ENCODE peak calls at places on chromosome 9, in four cellular contexts. C is HepG2, R is K562, O is SK-N-SH. H is an unnamed sample.

GRCh38 chr9:5549671-5550650 is 39.6 kb downstream of the PDCD1LG2 start:
- DNase-seq in C (no peak), R (no peak), O (no peak), H (no peak)

GRCh38 chr9:99416007-99416406 is 193.9 kb downstream of the SEC61B start:
- DNase-seq in C (no peak), R (no peak), O (no peak), H (no peak)

GRCh38 chr9:70998962-70999361 is 122.5 kb downstream of the TRPM3 start:
- DNase-seq in C (no peak), R (no peak), O (no peak), H (no peak)

GRCh38 chr9:118529624-118530214 is 825.5 kb downstream of the TLR4 start:
- DNase-seq in C (no peak), R (no peak), O (peak; percentile 7), H (no peak)

GRCh38 chr9:7320139-7320538 is 479.4 kb downstream of the DMAC1 start:
- DNase-seq in C (no peak), R (peak; percentile 4), O (peak; percentile 19), H (no peak)

GRCh38 chr9:136625101-136626065 is 37.3 kb upstream of the EGFL7 start:
- DNase-seq in C (peak; percentile 69), R (peak; percentile 51), O (peak; percentile 82), H (no peak)

GRCh38 chr9:90659626-90660364 is 17.2 kb upstream of the DIRAS2 start:
- DNase-seq in C (no peak), R (no peak), O (no peak), H (no peak)

GRCh38 chr9:89674667-89675402 is 70.0 kb downstream of the GADD45G start:
- DNase-seq in C (no peak), R (no peak), O (peak; percentile 89), H (peak; percentile 61)

GRCh38 chr9:107280543-107280942 is 2.5 kb upstream of the RAD23B start:
- DNase-seq in C (no peak), R (no peak), O (no peak), H (no peak)

GRCh38 chr9:111236337-111236736 is 93.7 kb downstream of the OR2K2 start:
- DNase-seq in C (no peak), R (no peak), O (no peak), H (no peak)

GRCh38 chr9:35518981-35519679 is 29.2 kb downstream of the RUSC2 start:
- DNase-seq in C (no peak), R (no peak), O (no peak), H (no peak)

GRCh38 chr9:129275626-129276247 is 97.7 kb upstream of the IER5L start:
- DNase-seq in C (no peak), R (no peak), O (no peak), H (no peak)

GRCh38 chr9:69486498-69486897 is 161.5 kb downstream of the ENTREP1 start:
- DNase-seq in C (no peak), R (no peak), O (no peak), H (no peak)

GRCh38 chr9:112820886-112821285 is 69.8 kb downstream of the SLC46A2 start:
- DNase-seq in C (no peak), R (no peak), O (no peak), H (no peak)

GRCh38 chr9:94553029-94553938 is 1.6 kb upstream of the PCAT7 start:
- DNase-seq in C (peak; percentile 80), R (peak; percentile 30), O (no peak), H (peak; percentile 17)

GRCh38 chr9:135167839-135168378 is 80.4 kb downstream of the OLFM1 start:
- DNase-seq in C (no peak), R (no peak), O (peak; percentile 51), H (no peak)

GRCh38 chr9:70049236-70049635 is 5.6 kb downstream of the MAMDC2 start:
- DNase-seq in C (no peak), R (no peak), O (no peak), H (no peak)

GRCh38 chr9:129544766-129545165 is 76.1 kb downstream of the C9orf50 start:
- DNase-seq in C (no peak), R (no peak), O (no peak), H (no peak)

GRCh38 chr9:78989031-78989658 is 582.6 kb upstream of the TLE4 start:
- DNase-seq in C (no peak), R (no peak), O (no peak), H (no peak)

GRCh38 chr9:108360304-108360703 is 495.5 kb downstream of the ACTL7B start:
- DNase-seq in C (no peak), R (no peak), O (no peak), H (no peak)

GRCh38 chr9:133953976-133954709 is 38.0 kb downstream of the VAV2 start:
- DNase-seq in C (no peak), R (no peak), O (no peak), H (no peak)

GRCh38 chr9:126670270-126670669 is 56.5 kb downstream of the LMX1B start:
- DNase-seq in C (no peak), R (no peak), O (no peak), H (no peak)

GRCh38 chr9:21392270-21392669 is 7.1 kb upstream of the IFNA2 start:
- DNase-seq in C (peak; percentile 56), R (no peak), O (peak; percentile 23), H (no peak)

GRCh38 chr9:100602302-100602930 is 24.5 kb downstream of the CAVIN4 start:
- DNase-seq in C (peak; percentile 43), R (peak; percentile 55), O (peak; percentile 45), H (peak; percentile 46)

GRCh38 chr9:98943682-98944129 is at the start of gene COL15A1:
- DNase-seq in C (no peak), R (peak; percentile 67), O (peak; percentile 69), H (peak; percentile 64)

GRCh38 chr9:121650220-121651013 is 1.0 kb upstream of the DAB2IP start:
- DNase-seq in C (peak; percentile 42), R (peak; percentile 27), O (peak; percentile 91), H (peak; percentile 89)

GRCh38 chr9:116741742-116742141 is 54.6 kb downstream of the TRIM32 start:
- DNase-seq in C (no peak), R (no peak), O (no peak), H (no peak)

GRCh38 chr9:108469654-108470053 is 386.1 kb downstream of the ACTL7B start:
- DNase-seq in C (no peak), R (no peak), O (no peak), H (no peak)

GRCh38 chr9:97742545-97742944 is 45.4 kb upstream of the XPA start:
- DNase-seq in C (no peak), R (no peak), O (no peak), H (no peak)

GRCh38 chr9:97740848-97741821 is 44.0 kb upstream of the XPA start:
- DNase-seq in C (no peak), R (peak; percentile 46), O (peak; percentile 75), H (peak; percentile 84)

GRCh38 chr9:97741947-97742346 is 44.8 kb upstream of the XPA start:
- DNase-seq in C (no peak), R (no peak), O (no peak), H (no peak)

GRCh38 chr9:97735070-97735600 is 38.0 kb upstream of the XPA start:
- DNase-seq in C (no peak), R (no peak), O (no peak), H (no peak)

GRCh38 chr9:97737429-97737828 is 40.3 kb upstream of the XPA start:
- DNase-seq in C (peak; percentile 22), R (peak; percentile 54), O (peak; percentile 65), H (peak; percentile 23)
- TF ChIP-seq FOXJ3 in C (no peak), R (no peak), O (no peak), H (no peak)

DNA sequence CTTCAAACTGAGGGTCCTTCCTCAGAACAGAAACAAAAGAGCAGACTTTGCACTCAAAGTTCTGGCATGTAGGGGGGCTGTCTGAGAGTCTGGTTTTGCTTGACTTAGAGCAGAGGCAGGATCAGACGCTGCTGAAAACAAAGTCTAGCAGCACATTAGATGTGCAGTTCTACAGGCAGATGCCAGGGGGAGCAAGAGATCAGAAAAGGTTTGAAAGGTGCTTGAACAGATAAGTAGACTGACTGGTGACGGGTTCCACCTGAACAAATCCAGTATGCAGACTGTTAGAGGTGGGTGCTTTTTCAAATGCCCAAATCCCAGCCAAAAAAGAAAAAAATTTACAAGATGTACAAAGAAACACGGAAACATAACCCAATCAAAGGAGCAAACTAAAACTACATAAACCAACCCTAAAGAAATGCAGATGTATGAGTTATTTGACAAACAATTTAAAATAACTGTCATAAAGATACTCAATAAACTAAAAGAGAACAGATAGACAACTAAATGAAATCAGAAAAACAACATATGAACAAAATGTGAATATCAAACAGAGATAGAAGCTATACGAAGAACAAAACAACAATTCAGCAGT is 194.7 kb upstream of the FREM1 start:
- DNase-seq in C (peak; percentile 47), R (peak; percentile 22), O (peak; percentile 37), H (peak; percentile 24)
- TF ChIP-seq FOXJ3 in C (no peak), R (no peak), O (no peak), H (no peak)

GRCh38 chr9:72292874-72293607 is 72.0 kb downstream of the ZFAND5 start:
- DNase-seq in C (no peak), R (peak; percentile 58), O (no peak), H (no peak)

GRCh38 chr9:72297516-72297915 is 67.5 kb downstream of the ZFAND5 start:
- DNase-seq in C (no peak), R (no peak), O (no peak), H (no peak)

GRCh38 chr9:72299017-72299603 is 65.9 kb downstream of the ZFAND5 start:
- DNase-seq in C (no peak), R (no peak), O (no peak), H (no peak)

GRCh38 chr9:72292184-72292787 is 72.7 kb downstream of the ZFAND5 start:
- DNase-seq in C (peak; percentile 30), R (peak; percentile 13), O (peak; percentile 27), H (no peak)

DNA sequence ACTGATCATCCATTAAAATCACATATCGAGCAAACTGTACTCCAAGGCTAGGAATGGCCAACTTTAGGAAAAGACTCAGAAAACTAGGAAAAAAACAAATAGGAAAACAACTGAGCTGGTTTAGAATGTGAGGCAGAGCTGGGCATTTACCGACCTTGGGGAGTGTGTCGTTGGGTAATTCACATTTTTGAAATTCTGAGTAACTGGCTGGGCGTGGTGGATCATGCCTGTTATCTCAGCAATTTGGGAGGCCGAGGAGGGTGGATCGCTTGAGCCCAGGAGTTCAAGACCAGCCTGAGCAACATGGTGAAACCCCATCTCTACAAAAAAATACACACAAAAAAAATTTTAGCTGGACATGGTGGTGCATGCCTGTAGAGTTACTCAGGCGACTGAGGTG is 70.1 kb downstream of the ZFAND5 start:
- DNase-seq in C (peak; percentile 44), R (peak; percentile 5), O (no peak), H (no peak)
- TF ChIP-seq FOXJ3 in C (no peak), R (no peak), O (no peak), H (no peak)

GRCh38 chr9:76757274-76757673 is 7.0 kb upstream of the PCA3 start:
- DNase-seq in C (no peak), R (no peak), O (no peak), H (no peak)

GRCh38 chr9:76761448-76761847 is 2.8 kb upstream of the PCA3 start:
- DNase-seq in C (no peak), R (no peak), O (no peak), H (no peak)

GRCh38 chr9:76756273-76756650 is 8.0 kb upstream of the PCA3 start:
- DNase-seq in C (peak; percentile 7), R (peak; percentile 1), O (peak; percentile 19), H (peak; percentile 69)

GRCh38 chr9:76758476-76758875 is 5.8 kb upstream of the PCA3 start:
- DNase-seq in C (no peak), R (no peak), O (no peak), H (no peak)

DNA sequence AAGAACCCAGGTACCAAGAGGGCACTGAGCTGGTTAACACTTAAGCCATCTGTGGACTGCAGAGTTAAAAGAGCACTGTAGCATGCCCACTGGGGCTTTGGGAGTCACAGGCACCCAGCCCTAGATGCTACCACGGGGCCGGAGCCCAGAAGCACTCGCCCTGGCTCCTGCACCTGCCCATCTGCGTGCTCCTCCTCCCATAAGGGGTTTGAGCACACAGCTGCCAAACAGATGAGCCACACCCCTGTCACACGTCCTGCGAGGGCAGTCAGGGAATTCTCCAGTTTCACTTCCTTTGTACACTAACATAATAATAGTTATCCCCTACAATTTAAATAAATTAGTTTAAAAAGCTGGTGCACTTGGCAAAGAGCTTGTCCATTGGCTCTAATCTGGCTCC is 4.5 kb upstream of the PCA3 start:
- DNase-seq in C (no peak), R (no peak), O (no peak), H (no peak)
- TF ChIP-seq FOXJ3 in C (no peak), R (no peak), O (no peak), H (no peak)